ENCODE peak calls at places on chromosomes 3 and 15, in five cellular contexts. Q is brain microvascular endothelial cell, U is mucosa of descending colon, Z is mesothelial cell of epicardium, D is B cell. A is an unnamed sample.

GRCh38 chr15:88954431-88955277 is 41.5 kb upstream of the MFGE8 start:
- DNase-seq in Z (no peak), D (no peak), Q (peak; percentile 24), U (no peak), A (no peak)

GRCh38 chr3:49007771-49008528 is 759 bp downstream of the WDR6 start:
- DNase-seq in Z (peak; percentile 80), D (peak; percentile 90), Q (peak; percentile 54), U (peak; percentile 96), A (no peak)

GRCh38 chr15:75982468-75982867 is 29.8 kb downstream of the NRG4 start:
- DNase-seq in Q (no peak), U (no peak), D (no peak), Z (no peak), A (no peak)

GRCh38 chr15:90818251-90819210 is 49.9 kb upstream of the FURIN start:
- DNase-seq in D (peak; percentile 69), Q (no peak), U (no peak), Z (no peak), A (no peak)

GRCh38 chr3:18035641-18036466 is 293.4 kb upstream of the TBC1D5 start:
- DNase-seq in D (no peak), Z (no peak), Q (no peak), U (no peak), A (no peak)

GRCh38 chr15:96306321-96306720 is 24.2 kb upstream of the NR2F2 start:
- DNase-seq in D (no peak), Z (no peak), Q (no peak), U (no peak), A (no peak)

GRCh38 chr3:127593187-127593586 is 2.7 kb upstream of the TPRA1 start:
- DNase-seq in Z (no peak), D (no peak), U (no peak), Q (no peak), A (no peak)

GRCh38 chr3:31288641-31289100 is 244.1 kb upstream of the STT3B start:
- DNase-seq in Q (peak; percentile 71), U (no peak), D (no peak), Z (peak; percentile 61), A (no peak)

GRCh38 chr3:13647314-13648059 is 98.6 kb downstream of the FBLN2 start:
- DNase-seq in Z (no peak), U (peak; percentile 30), Q (no peak), D (peak; percentile 25), A (no peak)

GRCh38 chr3:188468672-188469071 is 314.7 kb downstream of the LPP start:
- DNase-seq in Q (no peak), D (no peak), Z (no peak), U (no peak), A (no peak)

GRCh38 chr3:164478323-164478722 is 600.0 kb downstream of the SI start:
- DNase-seq in Z (no peak), Q (no peak), D (no peak), U (peak; percentile 15), A (no peak)

DNA sequence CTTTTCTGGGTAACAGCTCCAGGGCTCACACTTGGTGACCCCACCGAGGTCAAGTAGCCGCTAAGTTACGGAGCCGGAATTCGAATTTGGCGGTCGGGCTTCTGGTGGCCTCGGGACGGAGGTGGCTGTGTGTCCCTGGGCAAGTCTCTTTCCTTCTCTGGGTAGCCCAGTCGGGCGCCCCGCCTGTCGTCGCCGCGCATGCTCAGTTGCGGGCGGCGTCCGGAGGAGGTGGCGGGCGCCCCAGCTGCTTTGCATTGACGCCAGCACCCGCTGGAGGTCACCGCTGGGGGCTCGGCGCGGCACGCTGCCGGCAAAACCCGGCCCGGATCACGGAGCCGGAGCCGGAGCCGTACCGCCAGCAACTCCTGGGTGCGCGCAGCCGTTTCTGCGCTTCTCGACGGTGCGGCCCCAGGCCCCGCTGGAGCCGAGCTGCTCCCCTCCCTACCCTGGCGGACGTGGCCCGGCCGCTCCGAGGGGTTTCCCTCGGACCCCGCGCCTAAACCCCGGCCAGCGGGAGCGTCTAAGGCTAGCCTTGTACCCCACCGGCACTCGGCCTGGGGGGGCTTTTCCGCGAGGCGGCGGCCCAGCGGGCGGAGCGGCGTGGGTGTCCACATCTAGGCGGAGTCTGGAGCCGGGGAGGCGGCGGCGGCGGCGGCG is 474 bp upstream of the PDE8A start:
- DNase-seq in D (peak; percentile 99), Z (peak; percentile 96), Q (peak; percentile 91), U (peak; percentile 97), A (peak; percentile 85)
- TF ChIP-seq CTCF in D (no peak), Z (peak; percentile 40), Q (no peak), U (peak; percentile 23), A (peak; percentile 18)

DNA sequence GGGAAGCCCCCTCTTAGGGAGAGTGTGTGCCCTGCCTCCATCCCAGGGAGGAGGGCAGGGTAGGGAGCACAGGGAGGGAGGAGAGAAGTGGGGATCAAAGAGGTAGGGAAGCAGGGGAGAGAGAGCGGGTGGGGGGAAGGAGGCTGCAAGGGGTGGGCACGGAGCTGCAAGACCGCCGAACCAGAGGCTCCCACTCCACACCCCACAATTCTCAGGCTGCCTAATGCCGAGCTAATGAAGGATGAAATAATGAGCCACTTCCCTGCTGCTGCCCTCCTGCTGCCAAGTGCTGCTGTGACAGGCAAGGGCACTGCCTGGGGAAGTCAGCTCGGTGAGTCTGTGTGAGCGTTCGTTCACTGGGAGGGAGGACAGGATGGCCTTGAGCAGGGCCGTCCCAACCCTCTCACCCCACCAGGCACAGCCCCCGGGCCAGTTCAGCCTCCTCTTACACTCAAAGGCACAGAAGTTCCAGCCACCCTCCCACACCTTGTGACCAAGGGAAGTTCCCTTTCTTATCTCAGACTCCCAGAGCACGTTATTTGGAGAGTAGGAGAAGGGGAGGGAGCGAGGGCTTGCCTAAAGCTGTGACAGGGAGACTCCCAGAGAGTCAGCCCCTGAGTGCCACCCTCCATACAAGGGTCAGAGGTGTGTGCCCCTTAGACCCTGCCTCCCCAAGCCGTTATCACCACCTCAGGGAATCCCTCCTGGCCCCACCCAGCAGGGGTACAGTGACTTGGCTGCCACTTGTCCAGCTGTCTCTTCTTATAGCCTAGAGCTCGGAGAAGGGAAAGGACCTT is 12.4 kb downstream of the GLYCTK start:
- DNase-seq in Q (peak; percentile 39), D (no peak), U (no peak), Z (no peak), A (no peak)
- TF ChIP-seq CTCF in Q (peak; percentile 51), D (no peak), U (no peak), Z (no peak), A (peak; percentile 7)

GRCh38 chr3:25960776-25961175 is 170.9 kb downstream of the OXSM start:
- DNase-seq in Q (no peak), Z (no peak), U (no peak), D (no peak), A (no peak)

GRCh38 chr3:25967385-25967784 is 177.5 kb downstream of the OXSM start:
- DNase-seq in D (no peak), Q (no peak), U (no peak), Z (no peak), A (peak; percentile 31)

GRCh38 chr3:25957026-25957425 is 167.1 kb downstream of the OXSM start:
- DNase-seq in D (no peak), Q (no peak), Z (no peak), U (no peak), A (no peak)

DNA sequence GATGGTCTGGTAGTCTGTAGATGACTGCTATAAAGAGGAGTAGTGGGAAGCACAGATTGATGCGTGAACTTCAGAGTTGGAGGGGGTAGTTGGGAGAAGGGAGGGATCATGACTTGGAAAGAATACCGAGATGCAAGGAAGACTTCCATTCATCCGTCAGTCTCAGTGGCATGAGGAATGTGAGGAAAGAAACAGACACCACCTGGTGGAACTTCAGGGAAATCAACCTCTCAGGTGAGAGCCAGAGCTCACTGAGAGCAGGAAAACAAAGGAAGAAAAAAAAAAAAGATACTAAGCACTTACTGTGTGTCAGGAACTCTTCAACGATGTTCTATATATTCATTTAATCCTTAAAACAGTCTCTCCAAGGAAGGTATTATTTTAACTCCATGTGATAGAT is 172.4 kb downstream of the OXSM start:
- DNase-seq in U (no peak), D (no peak), Q (no peak), Z (no peak), A (peak; percentile 30)
- TF ChIP-seq CTCF in U (no peak), D (no peak), Q (no peak), Z (no peak), A (peak; percentile 82)

GRCh38 chr15:98873441-98874218 is 134.0 kb downstream of the PGPEP1L start:
- DNase-seq in U (no peak), Z (no peak), Q (peak; percentile 78), D (no peak), A (no peak)
- TF ChIP-seq CTCF in U (no peak), Z (no peak), Q (no peak), D (no peak), A (peak; percentile 29)

DNA sequence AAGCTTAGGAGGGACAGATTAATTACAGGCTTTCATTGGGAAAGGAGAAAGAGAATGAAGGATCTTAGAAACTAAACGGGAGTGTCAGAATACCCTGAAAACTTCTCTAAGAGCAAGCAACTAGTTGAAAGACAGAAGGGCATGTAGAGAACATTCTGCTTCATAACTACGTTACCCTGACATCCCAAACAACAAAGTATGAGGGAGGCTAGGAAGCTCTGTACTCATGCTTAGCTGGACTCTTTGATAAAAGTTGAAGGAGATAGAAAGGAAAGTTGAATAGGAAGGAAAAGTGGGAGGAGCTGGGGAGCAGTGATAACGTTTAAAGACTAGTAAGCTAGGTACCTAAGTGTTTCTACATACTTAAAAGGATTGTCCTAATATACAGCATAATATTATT is 64.2 kb downstream of the SEMA6D start:
- DNase-seq in U (no peak), Z (no peak), Q (no peak), D (no peak), A (no peak)
- TF ChIP-seq CTCF in U (no peak), Z (no peak), Q (no peak), D (no peak), A (no peak)

DNA sequence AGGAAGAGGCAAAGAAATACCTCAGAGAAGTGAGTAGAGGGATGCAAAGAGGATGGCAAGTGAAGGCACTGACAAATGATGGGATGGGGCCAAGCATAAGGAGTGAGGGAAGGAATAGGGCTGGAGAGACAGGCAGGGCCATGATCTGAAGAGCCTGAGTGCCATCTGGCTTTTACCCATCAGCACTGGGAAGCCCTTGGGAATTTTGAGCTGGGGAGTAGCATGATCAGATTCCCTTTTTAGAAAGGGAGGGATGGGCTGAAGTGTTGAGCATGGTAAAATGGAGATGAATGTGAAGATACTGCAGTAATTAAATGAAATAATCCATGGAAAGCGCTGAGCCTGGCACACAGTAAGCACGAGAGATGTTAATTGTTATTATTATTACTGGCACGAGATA is 9.9 kb downstream of the RBP1 start:
- DNase-seq in D (no peak), Q (no peak), Z (no peak), U (no peak), A (no peak)
- TF ChIP-seq CTCF in D (no peak), Q (no peak), Z (no peak), U (no peak), A (no peak)

GRCh38 chr15:69226028-69226355 is 65.6 kb downstream of the GLCE start:
- DNase-seq in D (no peak), Q (no peak), Z (no peak), U (no peak), A (no peak)

GRCh38 chr15:69222002-69222474 is 61.6 kb downstream of the GLCE start:
- DNase-seq in U (peak; percentile 55), D (peak; percentile 0), Q (no peak), Z (no peak), A (no peak)

GRCh38 chr15:69224383-69224782 is 63.9 kb downstream of the GLCE start:
- DNase-seq in U (peak; percentile 57), Q (no peak), D (no peak), Z (no peak), A (no peak)

GRCh38 chr15:69223083-69223813 is 62.8 kb downstream of the GLCE start:
- DNase-seq in U (no peak), Z (no peak), Q (no peak), D (no peak), A (no peak)

GRCh38 chr15:69225355-69226027 is 65.1 kb downstream of the GLCE start:
- DNase-seq in Q (no peak), D (no peak), Z (no peak), U (no peak), A (peak; percentile 17)
- TF ChIP-seq CTCF in Q (peak; percentile 20), D (no peak), Z (no peak), U (no peak), A (peak; percentile 58)

GRCh38 chr3:144358191-144358590 is 386.6 kb downstream of the DIPK2A start:
- DNase-seq in U (no peak), Q (no peak), Z (no peak), D (no peak), A (peak; percentile 25)
- TF ChIP-seq CTCF in U (no peak), Q (no peak), Z (no peak), D (no peak), A (no peak)

A was measured in LNCaP clone FGC.